ENCODE peak calls at places on chromosome 15, in seven cellular contexts. One of them, this sample, is unnamed.
A peak's percentile ranks its signal among the peaks of the same experiment; 100 is the strongest.

GRCh38 chr15:62413786-62414185 is 248.7 kb upstream of the C2CD4B start:
- DNase-seq in AG10803: peak; percentile 77
- DNase-seq in BE2C: no peak
- DNase-seq in Peyer's patch: no peak
- DNase-seq in ascending aorta: no peak
- DNase-seq in sigmoid colon: no peak
- DNase-seq in hepatocyte: no peak
- DNase-seq in this sample: no peak

GRCh38 chr15:51382787-51383186 is 41.3 kb downstream of the GLDN start:
- DNase-seq in BE2C: peak; percentile 66
- DNase-seq in sigmoid colon: no peak
- DNase-seq in hepatocyte: peak; percentile 74
- DNase-seq in AG10803: peak; percentile 43
- DNase-seq in ascending aorta: no peak
- DNase-seq in Peyer's patch: no peak
- DNase-seq in this sample: peak; percentile 70

GRCh38 chr15:85707519-85708338 is 87.0 kb downstream of the KLHL25 start:
- DNase-seq in hepatocyte: peak; percentile 76
- DNase-seq in AG10803: peak; percentile 48
- DNase-seq in Peyer's patch: no peak
- DNase-seq in sigmoid colon: no peak
- DNase-seq in BE2C: no peak
- DNase-seq in ascending aorta: no peak
- DNase-seq in this sample: peak; percentile 76

GRCh38 chr15:69562564-69562963 is 109.9 kb downstream of the RPLP1 start:
- DNase-seq in AG10803: no peak
- DNase-seq in Peyer's patch: no peak
- DNase-seq in ascending aorta: no peak
- DNase-seq in sigmoid colon: no peak
- DNase-seq in hepatocyte: peak; percentile 39
- DNase-seq in BE2C: no peak
- DNase-seq in this sample: no peak

GRCh38 chr15:96428742-96429141 is 98.2 kb downstream of the NR2F2 start:
- DNase-seq in ascending aorta: no peak
- DNase-seq in hepatocyte: peak; percentile 32
- DNase-seq in AG10803: peak; percentile 95
- DNase-seq in sigmoid colon: no peak
- DNase-seq in Peyer's patch: no peak
- DNase-seq in BE2C: no peak
- DNase-seq in this sample: peak; percentile 95

GRCh38 chr15:95146476-95146875 is 915.1 kb downstream of the MCTP2 start:
- DNase-seq in AG10803: no peak
- DNase-seq in BE2C: no peak
- DNase-seq in sigmoid colon: no peak
- DNase-seq in ascending aorta: no peak
- DNase-seq in hepatocyte: no peak
- DNase-seq in Peyer's patch: no peak
- DNase-seq in this sample: no peak

GRCh38 chr15:77276096-77276495 is 143.8 kb downstream of the PEAK1 start:
- DNase-seq in sigmoid colon: no peak
- DNase-seq in ascending aorta: no peak
- DNase-seq in hepatocyte: no peak
- DNase-seq in BE2C: no peak
- DNase-seq in AG10803: no peak
- DNase-seq in Peyer's patch: no peak
- DNase-seq in this sample: no peak

GRCh38 chr15:26449296-26449695 is 323.6 kb downstream of the GABRB3 start:
- DNase-seq in Peyer's patch: no peak
- DNase-seq in hepatocyte: no peak
- DNase-seq in AG10803: peak; percentile 5
- DNase-seq in sigmoid colon: no peak
- DNase-seq in ascending aorta: no peak
- DNase-seq in BE2C: no peak
- DNase-seq in this sample: no peak

GRCh38 chr15:42679285-42680141 is 57.4 kb downstream of the CDAN1 start:
- DNase-seq in BE2C: no peak
- DNase-seq in hepatocyte: no peak
- DNase-seq in AG10803: no peak
- DNase-seq in sigmoid colon: no peak
- DNase-seq in ascending aorta: no peak
- DNase-seq in Peyer's patch: no peak
- DNase-seq in this sample: no peak

GRCh38 chr15:48955370-48955769 is 8.3 kb downstream of the SHC4 start:
- DNase-seq in ascending aorta: no peak
- DNase-seq in AG10803: no peak
- DNase-seq in BE2C: no peak
- DNase-seq in Peyer's patch: no peak
- DNase-seq in hepatocyte: no peak
- DNase-seq in sigmoid colon: no peak
- DNase-seq in this sample: no peak
- TF ChIP-seq CTCF in ascending aorta: no peak
- TF ChIP-seq CTCF in AG10803: no peak
- TF ChIP-seq CTCF in BE2C: no peak
- TF ChIP-seq CTCF in Peyer's patch: no peak
- TF ChIP-seq CTCF in hepatocyte: no peak
- TF ChIP-seq CTCF in sigmoid colon: no peak
- TF ChIP-seq CTCF in this sample: no peak

GRCh38 chr15:73862276-73862675 is 11.1 kb upstream of the TBC1D21 start:
- DNase-seq in hepatocyte: no peak
- DNase-seq in Peyer's patch: no peak
- DNase-seq in sigmoid colon: no peak
- DNase-seq in ascending aorta: no peak
- DNase-seq in BE2C: no peak
- DNase-seq in AG10803: no peak
- DNase-seq in this sample: no peak
- TF ChIP-seq CTCF in hepatocyte: no peak
- TF ChIP-seq CTCF in Peyer's patch: no peak
- TF ChIP-seq CTCF in sigmoid colon: no peak
- TF ChIP-seq CTCF in ascending aorta: no peak
- TF ChIP-seq CTCF in BE2C: no peak
- TF ChIP-seq CTCF in AG10803: no peak
- TF ChIP-seq CTCF in this sample: no peak

GRCh38 chr15:88258021-88258641 is 1.6 kb upstream of the NTRK3 start:
- DNase-seq in ascending aorta: no peak
- DNase-seq in AG10803: peak; percentile 11
- DNase-seq in BE2C: peak; percentile 81
- DNase-seq in hepatocyte: peak; percentile 53
- DNase-seq in Peyer's patch: no peak
- DNase-seq in sigmoid colon: no peak
- DNase-seq in this sample: no peak
- TF ChIP-seq CTCF in ascending aorta: peak; percentile 60
- TF ChIP-seq CTCF in AG10803: peak; percentile 30
- TF ChIP-seq CTCF in BE2C: peak; percentile 80
- TF ChIP-seq CTCF in hepatocyte: peak; percentile 32
- TF ChIP-seq CTCF in Peyer's patch: no peak
- TF ChIP-seq CTCF in sigmoid colon: no peak
- TF ChIP-seq CTCF in this sample: peak; percentile 27

GRCh38 chr15:35914573-35914972 is 368.6 kb upstream of the DPH6 start:
- DNase-seq in Peyer's patch: no peak
- DNase-seq in BE2C: no peak
- DNase-seq in AG10803: no peak
- DNase-seq in ascending aorta: no peak
- DNase-seq in hepatocyte: no peak
- DNase-seq in sigmoid colon: no peak
- DNase-seq in this sample: no peak
- TF ChIP-seq CTCF in Peyer's patch: no peak
- TF ChIP-seq CTCF in BE2C: no peak
- TF ChIP-seq CTCF in AG10803: no peak
- TF ChIP-seq CTCF in ascending aorta: no peak
- TF ChIP-seq CTCF in hepatocyte: no peak
- TF ChIP-seq CTCF in sigmoid colon: no peak
- TF ChIP-seq CTCF in this sample: no peak